ENCODE peak calls at places on chromosome 16, in ten cellular contexts. One of them, this sample, is unnamed.

GRCh38 chr16:783404-784161 is 4.6 kb downstream of the RPUSD1 start:
- DNase-seq in cardiac muscle cell: peak
- DNase-seq in tibial artery: no peak
- DNase-seq in endodermal cell: no peak
- DNase-seq in neural progenitor cell: no peak
- DNase-seq in naive thymus-derived CD4-positive, alpha-beta T cell: no peak
- DNase-seq in IMR-90: peak
- DNase-seq in Peyer's patch: no peak
- DNase-seq in uterus: peak
- DNase-seq in PC-9: no peak
- DNase-seq in this sample: no peak

GRCh38 chr16:89712476-89712805 is 8.3 kb downstream of the VPS9D1 start:
- DNase-seq in uterus: no peak
- DNase-seq in naive thymus-derived CD4-positive, alpha-beta T cell: no peak
- DNase-seq in PC-9: no peak
- DNase-seq in endodermal cell: peak
- DNase-seq in tibial artery: no peak
- DNase-seq in IMR-90: peak
- DNase-seq in neural progenitor cell: peak
- DNase-seq in cardiac muscle cell: peak
- DNase-seq in Peyer's patch: no peak
- DNase-seq in this sample: no peak

GRCh38 chr16:22623351-22623781 is 112.7 kb downstream of the NPIPB5 start:
- DNase-seq in PC-9: peak
- DNase-seq in IMR-90: no peak
- DNase-seq in Peyer's patch: no peak
- DNase-seq in tibial artery: no peak
- DNase-seq in uterus: no peak
- DNase-seq in naive thymus-derived CD4-positive, alpha-beta T cell: no peak
- DNase-seq in endodermal cell: no peak
- DNase-seq in neural progenitor cell: no peak
- DNase-seq in cardiac muscle cell: peak
- DNase-seq in this sample: no peak

GRCh38 chr16:86377251-86378022 is 132.9 kb upstream of the FOXF1 start:
- DNase-seq in uterus: no peak
- DNase-seq in cardiac muscle cell: no peak
- DNase-seq in naive thymus-derived CD4-positive, alpha-beta T cell: no peak
- DNase-seq in PC-9: no peak
- DNase-seq in endodermal cell: no peak
- DNase-seq in Peyer's patch: no peak
- DNase-seq in tibial artery: no peak
- DNase-seq in IMR-90: no peak
- DNase-seq in neural progenitor cell: no peak
- DNase-seq in this sample: no peak

GRCh38 chr16:8718753-8719386 is 44.5 kb downstream of the ABAT start:
- DNase-seq in naive thymus-derived CD4-positive, alpha-beta T cell: no peak
- DNase-seq in cardiac muscle cell: no peak
- DNase-seq in endodermal cell: no peak
- DNase-seq in PC-9: no peak
- DNase-seq in Peyer's patch: no peak
- DNase-seq in uterus: no peak
- DNase-seq in neural progenitor cell: no peak
- DNase-seq in tibial artery: no peak
- DNase-seq in IMR-90: no peak
- DNase-seq in this sample: no peak

GRCh38 chr16:74903882-74904678 is 80.8 kb downstream of the WDR59 start:
- DNase-seq in cardiac muscle cell: no peak
- DNase-seq in naive thymus-derived CD4-positive, alpha-beta T cell: no peak
- DNase-seq in neural progenitor cell: no peak
- DNase-seq in PC-9: no peak
- DNase-seq in Peyer's patch: no peak
- DNase-seq in endodermal cell: no peak
- DNase-seq in tibial artery: no peak
- DNase-seq in IMR-90: no peak
- DNase-seq in uterus: no peak
- DNase-seq in this sample: no peak

GRCh38 chr16:24626251-24626650 is 86.9 kb downstream of the RBBP6 start:
- DNase-seq in neural progenitor cell: no peak
- DNase-seq in endodermal cell: no peak
- DNase-seq in uterus: no peak
- DNase-seq in PC-9: no peak
- DNase-seq in IMR-90: peak
- DNase-seq in tibial artery: no peak
- DNase-seq in naive thymus-derived CD4-positive, alpha-beta T cell: no peak
- DNase-seq in cardiac muscle cell: peak
- DNase-seq in Peyer's patch: no peak
- DNase-seq in this sample: no peak

GRCh38 chr16:66275795-66276428 is 90.6 kb upstream of the CDH5 start:
- DNase-seq in naive thymus-derived CD4-positive, alpha-beta T cell: no peak
- DNase-seq in cardiac muscle cell: peak
- DNase-seq in endodermal cell: peak
- DNase-seq in neural progenitor cell: peak
- DNase-seq in PC-9: peak
- DNase-seq in Peyer's patch: peak
- DNase-seq in uterus: no peak
- DNase-seq in tibial artery: no peak
- DNase-seq in IMR-90: peak
- DNase-seq in this sample: peak

GRCh38 chr16:19542138-19542821 is 13.2 kb upstream of the VPS35L start:
- DNase-seq in IMR-90: no peak
- DNase-seq in PC-9: no peak
- DNase-seq in Peyer's patch: no peak
- DNase-seq in endodermal cell: no peak
- DNase-seq in tibial artery: no peak
- DNase-seq in cardiac muscle cell: no peak
- DNase-seq in neural progenitor cell: no peak
- DNase-seq in naive thymus-derived CD4-positive, alpha-beta T cell: no peak
- DNase-seq in uterus: no peak
- DNase-seq in this sample: no peak

GRCh38 chr16:19997264-19997663 is 76.4 kb downstream of the GPR139 start:
- DNase-seq in neural progenitor cell: no peak
- DNase-seq in cardiac muscle cell: no peak
- DNase-seq in naive thymus-derived CD4-positive, alpha-beta T cell: no peak
- DNase-seq in uterus: no peak
- DNase-seq in PC-9: no peak
- DNase-seq in tibial artery: no peak
- DNase-seq in Peyer's patch: no peak
- DNase-seq in endodermal cell: no peak
- DNase-seq in IMR-90: no peak
- DNase-seq in this sample: no peak

GRCh38 chr16:5508371-5508770 is 410.8 kb upstream of the EEF2KMT start:
- DNase-seq in uterus: no peak
- DNase-seq in tibial artery: no peak
- DNase-seq in IMR-90: no peak
- DNase-seq in cardiac muscle cell: no peak
- DNase-seq in naive thymus-derived CD4-positive, alpha-beta T cell: no peak
- DNase-seq in neural progenitor cell: no peak
- DNase-seq in Peyer's patch: no peak
- DNase-seq in endodermal cell: no peak
- DNase-seq in PC-9: no peak
- DNase-seq in this sample: no peak

GRCh38 chr16:24769806-24770205 is 40.4 kb downstream of the TNRC6A start:
- DNase-seq in IMR-90: peak
- DNase-seq in neural progenitor cell: no peak
- DNase-seq in uterus: no peak
- DNase-seq in cardiac muscle cell: peak
- DNase-seq in PC-9: no peak
- DNase-seq in tibial artery: no peak
- DNase-seq in Peyer's patch: no peak
- DNase-seq in naive thymus-derived CD4-positive, alpha-beta T cell: no peak
- DNase-seq in endodermal cell: no peak
- DNase-seq in this sample: no peak

GRCh38 chr16:11586856-11587642 is at the start of gene LITAF:
- DNase-seq in IMR-90: peak
- DNase-seq in neural progenitor cell: peak
- DNase-seq in uterus: peak
- DNase-seq in PC-9: peak
- DNase-seq in tibial artery: peak
- DNase-seq in naive thymus-derived CD4-positive, alpha-beta T cell: peak
- DNase-seq in cardiac muscle cell: peak
- DNase-seq in Peyer's patch: peak
- DNase-seq in endodermal cell: peak
- DNase-seq in this sample: peak

GRCh38 chr16:2489581-2489980 is 14.7 kb downstream of the TBC1D24 start:
- DNase-seq in endodermal cell: no peak
- DNase-seq in IMR-90: no peak
- DNase-seq in tibial artery: no peak
- DNase-seq in neural progenitor cell: no peak
- DNase-seq in Peyer's patch: no peak
- DNase-seq in naive thymus-derived CD4-positive, alpha-beta T cell: no peak
- DNase-seq in cardiac muscle cell: no peak
- DNase-seq in uterus: no peak
- DNase-seq in PC-9: no peak
- DNase-seq in this sample: no peak

DNA sequence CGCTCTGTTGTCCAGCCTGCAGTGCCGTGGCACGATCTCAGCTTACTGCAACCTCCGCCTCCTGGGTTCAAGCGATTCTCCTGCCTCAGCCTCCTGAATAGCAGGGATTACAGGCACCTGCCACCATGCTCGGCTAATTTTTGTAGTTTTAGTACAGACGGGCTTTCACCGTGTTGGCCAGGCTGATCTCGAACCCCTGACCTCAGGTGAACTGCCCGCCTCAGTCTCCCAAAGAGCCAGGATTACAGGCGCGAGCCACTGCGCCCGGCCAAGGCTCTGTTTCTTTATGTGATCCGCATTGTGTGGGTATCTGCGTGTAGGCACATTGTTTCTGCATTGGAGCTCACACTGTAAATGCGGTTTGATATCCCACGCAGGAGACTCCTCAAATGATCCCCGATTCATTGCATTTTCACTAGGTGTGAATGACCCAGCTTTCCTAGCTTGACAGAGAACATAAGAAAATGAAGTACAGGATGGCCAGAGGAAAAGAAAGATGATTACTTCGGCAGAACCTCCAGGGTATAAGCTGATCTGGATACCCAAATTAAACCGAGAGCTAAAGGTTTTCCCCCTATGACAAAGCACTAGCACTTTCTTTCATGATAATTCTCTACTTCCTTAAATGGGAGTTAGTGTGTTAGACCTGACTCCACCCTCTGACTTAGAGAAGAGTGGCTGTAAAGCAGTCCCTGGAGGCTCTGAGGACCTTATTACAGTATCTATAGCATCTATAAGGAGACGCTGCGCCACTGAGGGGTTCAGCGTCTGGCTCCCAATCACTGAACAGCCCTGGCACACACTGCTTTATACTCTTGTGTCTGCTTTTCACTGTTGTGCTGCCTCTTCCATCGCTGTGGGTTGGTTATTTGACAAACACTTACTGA is 17.3 kb downstream of the COTL1 start:
- DNase-seq in IMR-90: peak
- DNase-seq in neural progenitor cell: no peak
- DNase-seq in Peyer's patch: no peak
- DNase-seq in naive thymus-derived CD4-positive, alpha-beta T cell: peak
- DNase-seq in PC-9: no peak
- DNase-seq in endodermal cell: no peak
- DNase-seq in tibial artery: no peak
- DNase-seq in uterus: no peak
- DNase-seq in cardiac muscle cell: peak
- DNase-seq in this sample: no peak
- H3K4me3 ChIP-seq in IMR-90: no peak
- H3K4me3 ChIP-seq in neural progenitor cell: no peak
- H3K4me3 ChIP-seq in Peyer's patch: no peak
- H3K4me3 ChIP-seq in naive thymus-derived CD4-positive, alpha-beta T cell: peak
- H3K4me3 ChIP-seq in PC-9: no peak
- H3K4me3 ChIP-seq in endodermal cell: no peak
- H3K4me3 ChIP-seq in tibial artery: no peak
- H3K4me3 ChIP-seq in uterus: no peak
- H3K4me3 ChIP-seq in cardiac muscle cell: no peak
- H3K4me3 ChIP-seq in this sample: no peak

GRCh38 chr16:26830716-26831115 is 236.0 kb upstream of the C16orf82 start:
- DNase-seq in PC-9: no peak
- DNase-seq in endodermal cell: no peak
- DNase-seq in cardiac muscle cell: no peak
- DNase-seq in tibial artery: no peak
- DNase-seq in IMR-90: no peak
- DNase-seq in naive thymus-derived CD4-positive, alpha-beta T cell: no peak
- DNase-seq in Peyer's patch: no peak
- DNase-seq in neural progenitor cell: peak
- DNase-seq in uterus: no peak
- DNase-seq in this sample: no peak
- H3K27ac ChIP-seq in PC-9: no peak
- H3K27ac ChIP-seq in endodermal cell: no peak
- H3K27ac ChIP-seq in cardiac muscle cell: no peak
- H3K27ac ChIP-seq in tibial artery: no peak
- H3K27ac ChIP-seq in IMR-90: no peak
- H3K27ac ChIP-seq in naive thymus-derived CD4-positive, alpha-beta T cell: no peak
- H3K27ac ChIP-seq in Peyer's patch: no peak
- H3K27ac ChIP-seq in neural progenitor cell: no peak
- H3K27ac ChIP-seq in uterus: no peak
- H3K27ac ChIP-seq in this sample: no peak

DNA sequence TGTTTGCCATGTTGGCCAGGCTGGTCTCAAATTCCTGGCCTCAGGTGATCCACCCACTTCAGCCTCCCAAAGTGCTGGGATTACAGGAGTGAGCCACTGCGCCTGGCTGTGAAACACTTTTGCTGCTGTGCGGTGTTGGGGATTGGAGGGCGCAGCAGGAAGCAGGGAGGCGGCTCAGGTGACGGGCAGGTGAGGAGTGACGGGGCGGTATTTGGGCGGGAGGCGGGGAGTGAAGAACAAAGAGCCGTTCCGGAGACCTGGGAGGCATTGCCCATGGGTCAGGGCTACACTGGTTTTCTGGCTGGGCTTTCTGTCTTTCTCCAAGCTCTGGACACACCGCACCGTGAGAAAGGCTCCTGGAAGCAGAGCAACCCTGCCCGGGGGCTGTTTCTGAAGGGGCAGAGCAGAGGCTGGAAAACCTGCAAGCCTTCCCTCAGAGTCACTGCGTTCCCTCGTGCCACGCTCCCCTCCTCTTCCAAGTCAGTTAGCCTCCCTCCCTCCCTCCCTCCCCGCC is 22.1 kb downstream of the CRISPLD2 start:
- DNase-seq in naive thymus-derived CD4-positive, alpha-beta T cell: no peak
- DNase-seq in IMR-90: no peak
- DNase-seq in endodermal cell: peak
- DNase-seq in tibial artery: no peak
- DNase-seq in Peyer's patch: peak
- DNase-seq in PC-9: peak
- DNase-seq in uterus: no peak
- DNase-seq in cardiac muscle cell: no peak
- DNase-seq in neural progenitor cell: peak
- DNase-seq in this sample: no peak
- H3K4me3 ChIP-seq in naive thymus-derived CD4-positive, alpha-beta T cell: no peak
- H3K4me3 ChIP-seq in IMR-90: no peak
- H3K4me3 ChIP-seq in endodermal cell: peak
- H3K4me3 ChIP-seq in tibial artery: no peak
- H3K4me3 ChIP-seq in Peyer's patch: peak
- H3K4me3 ChIP-seq in PC-9: no peak
- H3K4me3 ChIP-seq in uterus: no peak
- H3K4me3 ChIP-seq in cardiac muscle cell: no peak
- H3K4me3 ChIP-seq in neural progenitor cell: no peak
- H3K4me3 ChIP-seq in this sample: no peak

DNA sequence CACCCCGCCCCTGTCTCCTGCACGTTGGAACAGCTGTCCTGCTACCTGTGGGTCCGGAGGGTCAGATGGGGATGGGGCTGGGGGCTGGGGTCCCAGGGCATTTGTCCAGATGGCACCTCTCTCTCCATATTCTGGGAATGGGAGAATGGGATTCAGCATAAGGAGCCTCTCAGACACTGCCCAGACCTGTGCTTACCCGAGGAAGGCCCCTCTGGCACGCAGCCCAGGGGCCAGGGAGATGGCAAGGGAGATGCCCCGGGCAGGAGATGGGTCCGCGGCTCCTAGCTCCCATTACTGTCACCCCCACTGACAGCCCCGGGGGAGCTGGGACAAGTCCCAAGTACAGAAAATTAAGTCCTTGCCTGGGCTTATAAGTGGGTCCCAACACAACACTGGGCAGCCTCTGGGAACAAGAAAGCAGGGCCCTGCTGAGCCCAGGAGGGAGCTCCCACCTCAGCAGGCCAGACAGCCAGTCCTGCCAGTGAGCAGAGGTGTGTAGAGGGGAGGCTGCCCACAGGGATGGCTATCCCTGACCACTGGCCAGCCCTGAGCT is 1.8 kb downstream of the VASN start:
- DNase-seq in PC-9: no peak
- DNase-seq in uterus: peak
- DNase-seq in tibial artery: no peak
- DNase-seq in cardiac muscle cell: no peak
- DNase-seq in endodermal cell: no peak
- DNase-seq in Peyer's patch: no peak
- DNase-seq in naive thymus-derived CD4-positive, alpha-beta T cell: no peak
- DNase-seq in IMR-90: no peak
- DNase-seq in neural progenitor cell: no peak
- DNase-seq in this sample: no peak
- H3K27ac ChIP-seq in PC-9: peak
- H3K27ac ChIP-seq in uterus: peak
- H3K27ac ChIP-seq in tibial artery: peak
- H3K27ac ChIP-seq in cardiac muscle cell: peak
- H3K27ac ChIP-seq in endodermal cell: peak
- H3K27ac ChIP-seq in Peyer's patch: peak
- H3K27ac ChIP-seq in naive thymus-derived CD4-positive, alpha-beta T cell: no peak
- H3K27ac ChIP-seq in IMR-90: peak
- H3K27ac ChIP-seq in neural progenitor cell: no peak
- H3K27ac ChIP-seq in this sample: peak

This sample was measured in coronary artery.